ENCODE peak calls at places on chromosomes 11 and 22, in nine cellular contexts. R is HT1080; Y is RWPE1; B is activated naive CD4-positive, alpha-beta T cell treated with anti-CD3 and anti-CD28 coated beads, Interleukin-2, amount 10 ng/mL, durations not matched to agents 7 days and 5 days; Z is mucosa of gallbladder; V is HuH-7; F is epithelial cell of esophagus; J is endothelial cell; E is GM12892. Q is an unnamed sample.

GRCh38 chr11:27913650-27914049 is 194.3 kb downstream of the KIF18A start:
- DNase-seq in R (peak), Y (no peak), B (no peak), Z (no peak), V (no peak), F (peak), J (no peak), E (no peak), Q (no peak)

GRCh38 chr11:92397356-92397755 is 172.7 kb downstream of the FAT3 start:
- DNase-seq in R (no peak), Y (no peak), B (no peak), Z (no peak), V (no peak), F (no peak), J (no peak), E (no peak), Q (no peak)

GRCh38 chr22:39959640-39960447 is at the start of gene TMA7B:
- DNase-seq in R (peak), Y (peak), B (peak), Z (no peak), V (no peak), F (peak), J (peak), E (no peak), Q (no peak)

GRCh38 chr11:130649749-130650275 is 201.4 kb downstream of the ADAMTS15 start:
- DNase-seq in R (no peak), Y (no peak), B (no peak), Z (no peak), V (no peak), F (no peak), J (no peak), E (no peak), Q (no peak)

GRCh38 chr11:3873712-3874349 is 18.4 kb downstream of the STIM1 start:
- DNase-seq in R (no peak), Y (no peak), B (no peak), Z (no peak), V (no peak), F (no peak), J (no peak), E (no peak), Q (no peak)

GRCh38 chr22:44455151-44455962 is 42.7 kb downstream of the RTL6 start:
- DNase-seq in R (no peak), Y (no peak), B (peak), Z (no peak), V (no peak), F (peak), J (no peak), E (no peak), Q (peak)

GRCh38 chr11:43393765-43394355 is 35.1 kb downstream of the TTC17 start:
- DNase-seq in R (no peak), Y (no peak), B (no peak), Z (peak), V (no peak), F (no peak), J (no peak), E (no peak), Q (peak)

GRCh38 chr11:120564573-120565301 is 53.2 kb downstream of the GRIK4 start:
- DNase-seq in R (no peak), Y (no peak), B (no peak), Z (no peak), V (no peak), F (peak), J (peak), E (peak), Q (no peak)

GRCh38 chr11:59157433-59157832 is 14.5 kb upstream of the DTX4 start:
- DNase-seq in R (no peak), Y (no peak), B (no peak), Z (no peak), V (no peak), F (no peak), J (no peak), E (no peak), Q (no peak)

GRCh38 chr11:63769719-63770443 is 1.3 kb upstream of the ZFTA start:
- DNase-seq in R (no peak), Y (no peak), B (no peak), Z (no peak), V (no peak), F (no peak), J (no peak), E (no peak), Q (no peak)

GRCh38 chr11:13487661-13488030 is 8.2 kb downstream of the PTH start:
- DNase-seq in R (peak), Y (no peak), B (peak), Z (no peak), V (peak), F (peak), J (no peak), E (no peak), Q (no peak)

GRCh38 chr11:15864021-15864805 is 492.1 kb downstream of the SOX6 start:
- DNase-seq in R (no peak), Y (no peak), B (no peak), Z (no peak), V (no peak), F (no peak), J (no peak), E (no peak), Q (no peak)

GRCh38 chr11:12606597-12606996 is 67.6 kb upstream of the TEAD1 start:
- DNase-seq in R (peak), Y (no peak), B (no peak), Z (no peak), V (no peak), F (peak), J (no peak), E (no peak), Q (no peak)

GRCh38 chr11:8328848-8329330 is 65.2 kb upstream of the LMO1 start:
- DNase-seq in R (peak), Y (peak), B (peak), Z (peak), V (peak), F (peak), J (peak), E (peak), Q (peak)

GRCh38 chr11:77039491-77040400 is 5.5 kb downstream of the B3GNT6 start:
- DNase-seq in R (no peak), Y (peak), B (peak), Z (peak), V (no peak), F (peak), J (peak), E (no peak), Q (peak)

GRCh38 chr11:92245700-92246270 is 21.2 kb downstream of the FAT3 start:
- DNase-seq in R (no peak), Y (no peak), B (no peak), Z (no peak), V (no peak), F (no peak), J (no peak), E (no peak), Q (no peak)

GRCh38 chr22:37248251-37248650 is 4.2 kb upstream of the RAC2 start:
- DNase-seq in R (peak), Y (no peak), B (no peak), Z (no peak), V (no peak), F (peak), J (no peak), E (no peak), Q (no peak)

GRCh38 chr22:44211256-44211945 is 30.7 kb downstream of the PARVG start:
- DNase-seq in R (no peak), Y (no peak), B (no peak), Z (no peak), V (peak), F (no peak), J (no peak), E (no peak), Q (no peak)

GRCh38 chr11:9530020-9530628 is 43.3 kb upstream of the WEE1 start:
- DNase-seq in R (no peak), Y (no peak), B (no peak), Z (no peak), V (no peak), F (peak), J (no peak), E (no peak), Q (no peak)

GRCh38 chr11:819129-819931 is 616 bp downstream of the PNPLA2 start:
- DNase-seq in R (peak), Y (peak), B (peak), Z (peak), V (peak), F (peak), J (peak), E (peak), Q (peak)

GRCh38 chr11:119027561-119028345 is 2.9 kb downstream of the SLC37A4 start:
- DNase-seq in R (no peak), Y (no peak), B (no peak), Z (no peak), V (no peak), F (no peak), J (no peak), E (no peak), Q (no peak)

GRCh38 chr11:36088234-36088975 is 144.5 kb downstream of the LDLRAD3 start:
- DNase-seq in R (no peak), Y (no peak), B (no peak), Z (no peak), V (no peak), F (no peak), J (no peak), E (no peak), Q (no peak)

GRCh38 chr11:85725510-85726258 is 39.7 kb upstream of the CCDC89 start:
- DNase-seq in R (peak), Y (peak), B (no peak), Z (no peak), V (no peak), F (peak), J (no peak), E (no peak), Q (no peak)

GRCh38 chr11:69711824-69712801 is 8.3 kb upstream of the FGF19 start:
- DNase-seq in R (no peak), Y (no peak), B (peak), Z (no peak), V (no peak), F (no peak), J (no peak), E (no peak), Q (no peak)

GRCh38 chr11:44619931-44620725 is 54.7 kb downstream of the CD82 start:
- DNase-seq in R (no peak), Y (no peak), B (peak), Z (peak), V (no peak), F (no peak), J (peak), E (no peak), Q (peak)

GRCh38 chr22:49546811-49547585 is 280.7 kb downstream of the BRD1 start:
- DNase-seq in R (no peak), Y (no peak), B (peak), Z (no peak), V (no peak), F (no peak), J (no peak), E (no peak), Q (peak)

GRCh38 chr11:42066113-42066512 is 606.7 kb upstream of the LRRC4C start:
- DNase-seq in R (peak), Y (no peak), B (no peak), Z (peak), V (no peak), F (no peak), J (no peak), E (no peak), Q (no peak)

GRCh38 chr11:109971184-109971523 is 122.0 kb upstream of the ZC3H12C start:
- DNase-seq in R (peak), Y (no peak), B (no peak), Z (no peak), V (no peak), F (peak), J (no peak), E (no peak), Q (no peak)

GRCh38 chr11:67056640-67057409 is at the start of gene RHOD:
- DNase-seq in R (no peak), Y (peak), B (peak), Z (no peak), V (peak), F (peak), J (peak), E (peak), Q (peak)

Q was measured in Peyer's patch.